ENCODE peak calls at places on chromosomes 11 and 22, in eight cellular contexts. V is stimulated activated CD4-positive, alpha-beta T cell treated with anti-CD3 and anti-CD28 coated beads, Interleukin-12 subunit alpha, Interleukin-12 subunit beta, amount 100 ng/mL, for 48 hours; U is choroid plexus epithelial cell; O is Peyer's patch; E is upper lobe of right lung; I is T-cell; Y is SW480; R is Right ventricle myocardium superior. K is an unnamed sample.

GRCh38 chr22:25779426-25779825 is 37.4 kb downstream of the MYO18B start:
- DNase-seq in V (no peak), U (no peak), O (no peak), E (no peak), I (no peak), Y (no peak), R (no peak), K (no peak)

GRCh38 chr22:26887456-26887855 is 230.1 kb downstream of the MIAT start:
- DNase-seq in V (no peak), U (peak), O (no peak), E (no peak), I (no peak), Y (peak), R (no peak), K (no peak)

GRCh38 chr22:37406836-37407235 is 20.4 kb downstream of the ELFN2 start:
- DNase-seq in V (no peak), U (no peak), O (peak), E (no peak), I (no peak), Y (no peak), R (no peak), K (no peak)

GRCh38 chr11:120180571-120181445 is 30.0 kb upstream of the OAF start:
- DNase-seq in V (no peak), U (peak), O (no peak), E (peak), I (no peak), Y (no peak), R (no peak), K (no peak)

GRCh38 chr11:110830344-110831141 is 118.3 kb upstream of the ARHGAP20 start:
- DNase-seq in V (no peak), U (no peak), O (no peak), E (no peak), I (no peak), Y (no peak), R (no peak), K (no peak)

GRCh38 chr22:42990131-42990838 is 24.7 kb downstream of the PACSIN2 start:
- DNase-seq in V (no peak), U (peak), O (no peak), E (no peak), I (no peak), Y (peak), R (no peak), K (no peak)

GRCh38 chr11:128593281-128593680 is 5.9 kb upstream of the ETS1 start:
- DNase-seq in V (no peak), U (peak), O (no peak), E (no peak), I (no peak), Y (no peak), R (no peak), K (no peak)

GRCh38 chr11:79413258-79413657 is 27.6 kb downstream of the TENM4 start:
- DNase-seq in V (no peak), U (peak), O (peak), E (peak), I (no peak), Y (peak), R (peak), K (no peak)

GRCh38 chr22:23159287-23159622 is 14.0 kb downstream of the RAB36 start:
- DNase-seq in V (no peak), U (no peak), O (no peak), E (no peak), I (no peak), Y (no peak), R (no peak), K (no peak)

GRCh38 chr11:16474659-16475058 is 118.3 kb upstream of the SOX6 start:
- DNase-seq in V (no peak), U (no peak), O (no peak), E (no peak), I (no peak), Y (no peak), R (no peak), K (no peak)

GRCh38 chr22:46053563-46054090 is 76.7 kb upstream of the WNT7B start:
- DNase-seq in V (peak), U (peak), O (peak), E (peak), I (peak), Y (peak), R (peak), K (peak)

GRCh38 chr11:72433455-72434061 is 773 bp downstream of the CLPB start:
- DNase-seq in V (no peak), U (no peak), O (no peak), E (no peak), I (no peak), Y (no peak), R (no peak), K (peak)

GRCh38 chr11:57230797-57231538 is 6.1 kb downstream of the APLNR start:
- DNase-seq in V (no peak), U (no peak), O (no peak), E (no peak), I (no peak), Y (no peak), R (peak), K (no peak)

GRCh38 chr22:42443240-42444059 is 11.2 kb upstream of the NFAM1 start:
- DNase-seq in V (no peak), U (no peak), O (no peak), E (no peak), I (no peak), Y (no peak), R (no peak), K (no peak)

GRCh38 chr11:132284048-132284447 is 913.6 kb downstream of the NTM start:
- DNase-seq in V (no peak), U (no peak), O (no peak), E (no peak), I (no peak), Y (no peak), R (no peak), K (no peak)

GRCh38 chr11:122733301-122733686 is 77.8 kb downstream of the UBASH3B start:
- DNase-seq in V (no peak), U (peak), O (no peak), E (no peak), I (no peak), Y (no peak), R (peak), K (peak)

GRCh38 chr11:69245491-69246345 is 48.2 kb upstream of the MYEOV start:
- DNase-seq in V (no peak), U (no peak), O (no peak), E (no peak), I (no peak), Y (no peak), R (no peak), K (no peak)

GRCh38 chr11:78975081-78975480 is 400.4 kb upstream of the NARS2 start:
- DNase-seq in V (no peak), U (no peak), O (no peak), E (no peak), I (no peak), Y (no peak), R (no peak), K (no peak)

GRCh38 chr22:25898707-25899365 is 156.8 kb downstream of the MYO18B start:
- DNase-seq in V (no peak), U (no peak), O (no peak), E (no peak), I (no peak), Y (peak), R (no peak), K (no peak)

GRCh38 chr11:128779036-128779435 is 85.2 kb downstream of the FLI1 start:
- DNase-seq in V (no peak), U (peak), O (no peak), E (no peak), I (no peak), Y (no peak), R (no peak), K (no peak)

GRCh38 chr11:9208726-9209501 is 56.2 kb downstream of the DENND5A start:
- DNase-seq in V (no peak), U (peak), O (no peak), E (no peak), I (no peak), Y (no peak), R (no peak), K (no peak)

GRCh38 chr11:27158763-27159679 is 118.4 kb downstream of the BBOX1 start:
- DNase-seq in V (no peak), U (peak), O (no peak), E (no peak), I (no peak), Y (peak), R (no peak), K (no peak)

GRCh38 chr11:60183595-60184201 is 815 bp upstream of the MS4A6A start:
- DNase-seq in V (no peak), U (no peak), O (no peak), E (no peak), I (no peak), Y (no peak), R (no peak), K (no peak)

GRCh38 chr11:99199336-99199735 is 178.6 kb downstream of the CNTN5 start:
- DNase-seq in V (no peak), U (peak), O (no peak), E (no peak), I (no peak), Y (no peak), R (peak), K (no peak)

GRCh38 chr22:35205141-35205775 is 52.0 kb upstream of the HMGXB4 start:
- DNase-seq in V (no peak), U (no peak), O (no peak), E (no peak), I (no peak), Y (no peak), R (no peak), K (no peak)

K was measured in lower lobe of right lung.